ENCODE peak calls at places on chromosomes 6 and 20, in five cellular contexts. N, M, J, E and L are unnamed samples.
A peak's percentile ranks its signal among the peaks of the same experiment; 100 is the strongest.

GRCh38 chr6:5135783-5136376 is 50.7 kb downstream of the PPP1R3G start:
- DNase-seq in N (peak; percentile 23), M (no peak), J (peak; percentile 73), E (peak; percentile 40), L (peak; percentile 56)

GRCh38 chr6:163123098-163123497 is 291.4 kb upstream of the QKI start:
- DNase-seq in N (no peak), M (no peak), J (peak; percentile 64), E (no peak), L (no peak)

GRCh38 chr6:102520981-102521380 is 1127.5 kb downstream of the GRIK2 start:
- DNase-seq in N (no peak), M (no peak), J (no peak), E (no peak), L (no peak)

GRCh38 chr6:166670894-166671293 is 43.8 kb upstream of the RPS6KA2 start:
- DNase-seq in N (peak; percentile 25), M (no peak), J (no peak), E (no peak), L (no peak)

GRCh38 chr20:33653218-33653899 is 8.8 kb upstream of the C20orf144 start:
- DNase-seq in N (peak; percentile 34), M (no peak), J (peak; percentile 78), E (peak; percentile 69), L (peak; percentile 67)

GRCh38 chr6:52227495-52227894 is 16.8 kb downstream of the IL17F start:
- DNase-seq in N (no peak), M (no peak), J (no peak), E (no peak), L (peak; percentile 13)

GRCh38 chr6:42450314-42451145 is 1.2 kb downstream of the TRERF1 start:
- DNase-seq in N (no peak), M (peak; percentile 6), J (peak; percentile 42), E (peak; percentile 54), L (no peak)

GRCh38 chr6:162200945-162201692 is 526.4 kb downstream of the PRKN start:
- DNase-seq in N (no peak), M (no peak), J (no peak), E (no peak), L (no peak)

GRCh38 chr6:36888654-36889481 is 3.1 kb downstream of the C6orf89 start:
- DNase-seq in N (no peak), M (no peak), J (no peak), E (no peak), L (no peak)

GRCh38 chr6:148166339-148166949 is 176.2 kb upstream of the SASH1 start:
- DNase-seq in N (peak; percentile 39), M (no peak), J (peak; percentile 76), E (peak; percentile 73), L (no peak)

GRCh38 chr20:31559704-31560093 is 45.4 kb upstream of the ID1 start:
- DNase-seq in N (no peak), M (no peak), J (no peak), E (peak; percentile 85), L (no peak)

GRCh38 chr6:45212976-45213375 is 115.2 kb upstream of the RUNX2 start:
- DNase-seq in N (peak; percentile 2), M (no peak), J (peak; percentile 65), E (no peak), L (peak; percentile 20)

GRCh38 chr20:8043687-8044278 is 24.2 kb upstream of the TMX4 start:
- DNase-seq in N (peak; percentile 53), M (no peak), J (peak; percentile 63), E (peak; percentile 61), L (peak; percentile 33)

GRCh38 chr20:14986026-14986655 is 648.7 kb upstream of the FLRT3 start:
- DNase-seq in N (peak; percentile 32), M (no peak), J (no peak), E (no peak), L (no peak)

GRCh38 chr6:19999319-20000191 is 162.4 kb downstream of the ID4 start:
- DNase-seq in N (peak; percentile 65), M (no peak), J (peak; percentile 53), E (peak; percentile 0), L (peak; percentile 48)

GRCh38 chr6:98944598-98945011 is 3.1 kb downstream of the FBXL4 start:
- DNase-seq in N (peak; percentile 13), M (no peak), J (peak; percentile 53), E (peak; percentile 63), L (no peak)

GRCh38 chr6:143333749-143334520 is 116.6 kb downstream of the ADAT2 start:
- DNase-seq in N (peak; percentile 52), M (no peak), J (no peak), E (no peak), L (no peak)

GRCh38 chr20:51695574-51696303 is 72.5 kb downstream of the ATP9A start:
- DNase-seq in N (peak; percentile 58), M (no peak), J (peak; percentile 31), E (peak; percentile 94), L (no peak)

GRCh38 chr6:123956492-123957139 is 153.0 kb downstream of the NKAIN2 start:
- DNase-seq in N (peak; percentile 40), M (no peak), J (no peak), E (no peak), L (no peak)

GRCh38 chr6:131164506-131164905 is 29.2 kb downstream of the AKAP7 start:
- DNase-seq in N (peak; percentile 4), M (no peak), J (no peak), E (peak; percentile 19), L (no peak)

GRCh38 chr6:78629154-78629721 is 238.1 kb upstream of the IRAK1BP1 start:
- DNase-seq in N (no peak), M (no peak), J (peak; percentile 33), E (peak; percentile 9), L (no peak)

GRCh38 chr6:142693446-142693845 is 251.5 kb downstream of the HIVEP2 start:
- DNase-seq in N (peak; percentile 37), M (no peak), J (no peak), E (peak; percentile 72), L (no peak)

GRCh38 chr6:47630587-47630986 is 67.8 kb upstream of the ADGRF4 start:
- DNase-seq in N (no peak), M (no peak), J (no peak), E (no peak), L (no peak)

GRCh38 chr20:19968488-19969073 is 48.6 kb upstream of the NAA20 start:
- DNase-seq in N (peak; percentile 55), M (no peak), J (no peak), E (peak; percentile 38), L (no peak)

GRCh38 chr6:76852776-76853175 is 610.5 kb downstream of the HTR1B start:
- DNase-seq in N (no peak), M (no peak), J (peak; percentile 38), E (peak; percentile 53), L (no peak)

GRCh38 chr6:7166410-7167293 is 58.9 kb downstream of the RREB1 start:
- DNase-seq in N (no peak), M (no peak), J (no peak), E (peak; percentile 85), L (no peak)

GRCh38 chr6:30156262-30156599 is 4.8 kb downstream of the TRIM10 start:
- DNase-seq in N (peak; percentile 51), M (no peak), J (no peak), E (no peak), L (no peak)

GRCh38 chr6:107066697-107067659 is 39.0 kb downstream of the MTRES1 start:
- DNase-seq in N (no peak), M (no peak), J (no peak), E (no peak), L (no peak)

GRCh38 chr6:153553627-153554026 is 422.5 kb upstream of the RGS17 start:
- DNase-seq in N (peak; percentile 12), M (no peak), J (peak; percentile 84), E (peak; percentile 43), L (no peak)

GRCh38 chr6:5706094-5707033 is 300.4 kb downstream of the NRN1 start:
- DNase-seq in N (no peak), M (no peak), J (no peak), E (no peak), L (peak; percentile 66)

GRCh38 chr6:5214570-5215052 is 46.1 kb downstream of the LYRM4 start:
- DNase-seq in N (peak; percentile 21), M (no peak), J (peak; percentile 69), E (peak; percentile 79), L (peak; percentile 18)

GRCh38 chr20:50746138-50746940 is 15.0 kb downstream of the PARD6B start:
- DNase-seq in N (peak; percentile 48), M (no peak), J (no peak), E (no peak), L (no peak)

GRCh38 chr6:69232506-69233194 is 564.2 kb downstream of the LMBRD1 start:
- DNase-seq in N (peak; percentile 56), M (no peak), J (peak; percentile 78), E (peak; percentile 76), L (peak; percentile 44)

GRCh38 chr6:165881812-165882211 is 218.8 kb upstream of the PDE10A start:
- DNase-seq in N (no peak), M (no peak), J (no peak), E (no peak), L (no peak)

GRCh38 chr6:44442833-44443444 is 55.4 kb downstream of the CDC5L start:
- DNase-seq in N (no peak), M (no peak), J (no peak), E (no peak), L (no peak)

GRCh38 chr6:33428891-33429744 is 9.3 kb downstream of the SYNGAP1 start:
- DNase-seq in N (no peak), M (no peak), J (no peak), E (no peak), L (no peak)
- H3K4me1 ChIP-seq in N (peaks cover 47% of the 10 kb centered on the region), M (peaks cover 55% of the 10 kb centered on the region), J (peaks cover 42% of the 10 kb centered on the region), E (peaks cover 64% of the 10 kb centered on the region), L (peaks cover 69% of the 10 kb centered on the region)

DNA sequence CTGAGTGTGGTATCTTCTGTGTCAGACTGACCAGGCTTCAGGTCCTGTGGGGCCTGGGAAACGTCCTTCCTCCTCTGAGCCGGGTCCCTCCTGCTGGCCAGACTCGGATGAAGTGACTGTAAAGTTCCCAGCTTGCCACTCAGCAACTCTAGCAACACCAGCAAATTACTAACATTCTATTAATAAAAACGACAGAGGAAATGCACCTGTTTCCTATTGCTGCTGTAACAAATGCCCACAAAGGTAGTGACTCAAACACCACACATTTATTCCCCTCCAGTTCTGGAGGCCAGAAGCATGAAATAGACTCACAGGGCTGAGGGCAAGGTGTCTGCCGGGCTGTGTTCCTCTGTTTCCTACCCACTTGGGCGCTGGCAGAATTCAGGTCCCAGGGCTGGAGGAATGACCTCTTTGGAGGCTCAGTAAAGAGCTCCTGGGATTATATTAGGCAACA is 48.8 kb downstream of the CTCFL start:
- DNase-seq in N (no peak), M (no peak), J (no peak), E (no peak), L (no peak)
- H3K4me1 ChIP-seq in N (no peaks in the 10 kb centered on the region), M (peaks cover 11% of the 10 kb centered on the region), J (no peaks in the 10 kb centered on the region), E (peaks cover 30% of the 10 kb centered on the region), L (peaks cover 14% of the 10 kb centered on the region)

GRCh38 chr20:62554898-62555641 is 79.3 kb upstream of the GATA5 start:
- DNase-seq in N (no peak), M (no peak), J (no peak), E (no peak), L (no peak)

GRCh38 chr20:62553136-62553837 is 77.5 kb upstream of the GATA5 start:
- DNase-seq in N (no peak), M (no peak), J (no peak), E (no peak), L (no peak)

GRCh38 chr20:62554214-62554897 is 78.6 kb upstream of the GATA5 start:
- DNase-seq in N (no peak), M (no peak), J (no peak), E (no peak), L (no peak)

GRCh38 chr20:62552613-62553012 is 76.8 kb upstream of the GATA5 start:
- DNase-seq in N (no peak), M (no peak), J (no peak), E (no peak), L (no peak)

GRCh38 chr20:62553838-62554161 is 78.0 kb upstream of the GATA5 start:
- DNase-seq in N (no peak), M (no peak), J (no peak), E (no peak), L (no peak)
- H3K4me1 ChIP-seq in N (no peaks in the 10 kb centered on the region), M (peaks cover 15% of the 10 kb centered on the region), J (no peaks in the 10 kb centered on the region), E (peaks cover 17% of the 10 kb centered on the region), L (no peaks in the 10 kb centered on the region)

GRCh38 chr20:49635171-49635570 is 67.2 kb upstream of the PTGIS start:
- DNase-seq in N (no peak), M (no peak), J (no peak), E (peak; percentile 39), L (no peak)
- H3K4me1 ChIP-seq in N (no peaks in the 10 kb centered on the region), M (no peaks in the 10 kb centered on the region), J (no peaks in the 10 kb centered on the region), E (peaks cover 2% of the 10 kb centered on the region), L (no peaks in the 10 kb centered on the region)